ENCODE peak calls at places on chromosomes 13 and 19, in seven cellular contexts. One of them, this sample, is unnamed.

GRCh38 chr13:97549201-97549600 is 115.2 kb downstream of the RAP2A start:
- DNase-seq in PC-9: no peak
- DNase-seq in pancreas: no peak
- DNase-seq in ascending aorta: no peak
- DNase-seq in cardiac muscle cell: no peak
- DNase-seq in H9: no peak
- DNase-seq in uterus: no peak
- DNase-seq in this sample: no peak

GRCh38 chr13:45718063-45718462 is 15.9 kb downstream of the CBY2 start:
- DNase-seq in ascending aorta: no peak
- DNase-seq in cardiac muscle cell: peak; percentile 40
- DNase-seq in PC-9: no peak
- DNase-seq in H9: peak; percentile 41
- DNase-seq in pancreas: no peak
- DNase-seq in uterus: no peak
- DNase-seq in this sample: no peak

GRCh38 chr13:37651891-37652290 is 53.3 kb upstream of the POSTN start:
- DNase-seq in ascending aorta: no peak
- DNase-seq in cardiac muscle cell: no peak
- DNase-seq in H9: no peak
- DNase-seq in pancreas: no peak
- DNase-seq in PC-9: no peak
- DNase-seq in uterus: no peak
- DNase-seq in this sample: no peak

GRCh38 chr13:20118268-20119140 is 42.3 kb downstream of the GJA3 start:
- DNase-seq in cardiac muscle cell: peak; percentile 68
- DNase-seq in pancreas: peak; percentile 69
- DNase-seq in ascending aorta: no peak
- DNase-seq in PC-9: peak; percentile 52
- DNase-seq in H9: peak; percentile 70
- DNase-seq in uterus: peak; percentile 48
- DNase-seq in this sample: no peak

GRCh38 chr19:7610491-7611240 is 15.0 kb downstream of the CAMSAP3 start:
- DNase-seq in pancreas: no peak
- DNase-seq in H9: no peak
- DNase-seq in cardiac muscle cell: no peak
- DNase-seq in ascending aorta: no peak
- DNase-seq in PC-9: no peak
- DNase-seq in uterus: no peak
- DNase-seq in this sample: no peak

GRCh38 chr19:4896372-4896771 is 6.3 kb downstream of the ARRDC5 start:
- DNase-seq in uterus: no peak
- DNase-seq in PC-9: peak; percentile 63
- DNase-seq in pancreas: no peak
- DNase-seq in H9: no peak
- DNase-seq in cardiac muscle cell: peak; percentile 51
- DNase-seq in ascending aorta: no peak
- DNase-seq in this sample: no peak

GRCh38 chr13:47426126-47426849 is 529.4 kb upstream of the HTR2A start:
- DNase-seq in H9: no peak
- DNase-seq in PC-9: no peak
- DNase-seq in cardiac muscle cell: peak; percentile 57
- DNase-seq in uterus: no peak
- DNase-seq in ascending aorta: no peak
- DNase-seq in pancreas: no peak
- DNase-seq in this sample: no peak

GRCh38 chr13:80040219-80040976 is 300.5 kb downstream of the SPRY2 start:
- DNase-seq in uterus: no peak
- DNase-seq in cardiac muscle cell: peak; percentile 91
- DNase-seq in ascending aorta: no peak
- DNase-seq in H9: no peak
- DNase-seq in PC-9: no peak
- DNase-seq in pancreas: no peak
- DNase-seq in this sample: no peak

GRCh38 chr19:58570770-58571574 is 2.2 kb downstream of the MZF1 start:
- DNase-seq in H9: no peak
- DNase-seq in PC-9: no peak
- DNase-seq in ascending aorta: no peak
- DNase-seq in pancreas: peak; percentile 13
- DNase-seq in cardiac muscle cell: no peak
- DNase-seq in uterus: peak; percentile 21
- DNase-seq in this sample: no peak

GRCh38 chr19:36113895-36114762 is 546 bp downstream of the POLR2I start:
- DNase-seq in uterus: no peak
- DNase-seq in pancreas: no peak
- DNase-seq in ascending aorta: no peak
- DNase-seq in cardiac muscle cell: peak; percentile 43
- DNase-seq in PC-9: peak; percentile 33
- DNase-seq in H9: peak; percentile 64
- DNase-seq in this sample: no peak

GRCh38 chr13:95970878-95971277 is 82.3 kb downstream of the UGGT2 start:
- DNase-seq in ascending aorta: no peak
- DNase-seq in PC-9: no peak
- DNase-seq in cardiac muscle cell: no peak
- DNase-seq in H9: no peak
- DNase-seq in pancreas: no peak
- DNase-seq in uterus: no peak
- DNase-seq in this sample: no peak

GRCh38 chr19:42512743-42513304 is 15.5 kb downstream of the CEACAM1 start:
- DNase-seq in uterus: no peak
- DNase-seq in ascending aorta: no peak
- DNase-seq in cardiac muscle cell: no peak
- DNase-seq in PC-9: no peak
- DNase-seq in H9: peak; percentile 43
- DNase-seq in pancreas: no peak
- DNase-seq in this sample: peak; percentile 51

DNA sequence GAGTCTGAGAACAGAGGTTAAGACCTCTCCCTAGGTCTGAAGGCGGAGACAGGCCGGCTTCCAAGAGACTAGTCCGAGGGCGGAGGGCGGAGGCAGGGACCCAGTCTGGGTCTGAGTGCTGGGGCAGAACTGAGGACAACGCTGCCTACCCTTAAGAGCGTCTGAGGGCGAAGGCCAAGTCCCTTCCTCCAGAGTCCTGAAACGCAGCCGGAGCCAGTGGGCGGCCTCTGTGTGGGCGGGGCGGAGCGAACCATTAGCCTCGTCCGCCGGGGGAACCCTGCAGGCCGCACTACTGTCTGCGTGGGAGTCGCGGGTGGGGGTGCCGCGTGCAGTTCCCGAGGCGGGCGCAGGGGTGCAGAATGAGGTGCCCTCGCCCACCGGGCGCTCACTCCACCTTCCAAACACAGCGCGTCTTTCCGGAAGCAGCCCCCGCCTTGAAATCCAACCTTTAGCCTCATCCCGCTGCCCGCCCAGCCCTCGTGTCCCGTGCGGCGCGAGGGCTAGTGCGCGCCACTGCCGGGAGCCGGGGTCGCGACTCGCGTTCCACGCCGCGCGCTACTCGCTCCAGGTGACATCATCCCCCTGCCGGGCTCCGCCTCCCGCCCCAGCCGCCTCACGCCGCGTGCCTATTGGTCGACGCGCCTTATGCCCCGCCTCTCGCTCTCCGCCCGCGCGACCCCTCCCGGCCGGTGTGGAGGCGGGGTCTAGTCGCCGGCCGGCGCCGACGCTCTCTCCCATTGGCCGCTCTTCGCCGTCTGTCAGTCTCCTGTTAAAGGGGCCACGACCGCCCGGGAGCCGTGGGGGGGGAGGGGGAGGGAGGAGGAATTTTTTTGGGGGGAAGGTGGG is at the start of gene C19orf73:
- DNase-seq in H9: peak; percentile 90
- DNase-seq in cardiac muscle cell: peak; percentile 97
- DNase-seq in pancreas: peak; percentile 96
- DNase-seq in ascending aorta: peak; percentile 81
- DNase-seq in uterus: peak; percentile 92
- DNase-seq in PC-9: peak; percentile 96
- DNase-seq in this sample: peak; percentile 99
- TF ChIP-seq CTCF in H9: no peak
- TF ChIP-seq CTCF in cardiac muscle cell: no peak
- TF ChIP-seq CTCF in pancreas: no peak
- TF ChIP-seq CTCF in ascending aorta: peak; percentile 11
- TF ChIP-seq CTCF in uterus: no peak
- TF ChIP-seq CTCF in PC-9: no peak
- TF ChIP-seq CTCF in this sample: peak; percentile 17

DNA sequence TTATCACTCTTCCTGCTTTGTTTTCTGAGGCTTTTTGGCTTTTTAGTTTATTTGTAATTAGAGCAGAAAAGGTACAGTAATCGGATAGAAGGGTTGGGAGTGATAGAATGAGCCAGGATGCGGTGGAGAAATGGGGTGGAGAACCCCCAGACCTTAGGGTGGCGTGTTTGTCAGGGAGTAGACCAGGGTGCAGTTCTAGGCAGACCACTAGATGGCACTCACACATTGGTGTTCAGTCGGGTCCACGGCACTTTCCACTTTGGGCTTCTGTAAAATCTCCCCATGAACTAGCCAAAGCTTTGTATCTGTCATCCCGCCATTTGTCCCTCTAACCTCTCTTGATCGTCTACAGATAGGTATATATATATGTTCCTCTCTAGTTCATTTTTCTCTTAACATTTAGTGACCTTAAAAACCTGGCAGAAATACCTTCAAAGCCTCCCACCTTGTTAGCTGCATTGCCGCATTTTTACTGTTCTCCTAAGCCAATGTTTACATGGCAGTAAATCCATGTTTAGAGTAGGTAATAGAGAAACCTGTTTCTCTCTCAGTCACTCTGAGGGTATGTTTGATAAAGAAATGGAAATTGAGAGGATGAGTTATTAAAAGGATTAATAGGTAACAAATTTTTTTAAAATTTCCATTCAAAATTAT is 154.9 kb downstream of the TM9SF2 start:
- DNase-seq in uterus: peak; percentile 82
- DNase-seq in pancreas: peak; percentile 51
- DNase-seq in H9: peak; percentile 85
- DNase-seq in PC-9: peak; percentile 60
- DNase-seq in cardiac muscle cell: peak; percentile 80
- DNase-seq in ascending aorta: no peak
- DNase-seq in this sample: peak; percentile 91
- TF ChIP-seq CTCF in uterus: peak; percentile 91
- TF ChIP-seq CTCF in pancreas: peak; percentile 89
- TF ChIP-seq CTCF in H9: peak; percentile 96
- TF ChIP-seq CTCF in PC-9: peak; percentile 96
- TF ChIP-seq CTCF in cardiac muscle cell: peak; percentile 92
- TF ChIP-seq CTCF in ascending aorta: peak; percentile 79
- TF ChIP-seq CTCF in this sample: peak; percentile 93

GRCh38 chr19:15463865-15464371 is 426 bp downstream of the RASAL3 start:
- DNase-seq in PC-9: no peak
- DNase-seq in ascending aorta: no peak
- DNase-seq in cardiac muscle cell: no peak
- DNase-seq in uterus: no peak
- DNase-seq in H9: peak; percentile 56
- DNase-seq in pancreas: no peak
- DNase-seq in this sample: no peak
- TF ChIP-seq CTCF in PC-9: no peak
- TF ChIP-seq CTCF in ascending aorta: no peak
- TF ChIP-seq CTCF in cardiac muscle cell: no peak
- TF ChIP-seq CTCF in uterus: no peak
- TF ChIP-seq CTCF in H9: no peak
- TF ChIP-seq CTCF in pancreas: no peak
- TF ChIP-seq CTCF in this sample: no peak

GRCh38 chr19:31173991-31174390 is 175.2 kb downstream of the TSHZ3 start:
- DNase-seq in pancreas: no peak
- DNase-seq in PC-9: no peak
- DNase-seq in cardiac muscle cell: no peak
- DNase-seq in ascending aorta: no peak
- DNase-seq in H9: peak; percentile 4
- DNase-seq in uterus: no peak
- DNase-seq in this sample: peak; percentile 64
- TF ChIP-seq CTCF in pancreas: no peak
- TF ChIP-seq CTCF in PC-9: no peak
- TF ChIP-seq CTCF in cardiac muscle cell: no peak
- TF ChIP-seq CTCF in ascending aorta: no peak
- TF ChIP-seq CTCF in H9: no peak
- TF ChIP-seq CTCF in uterus: no peak
- TF ChIP-seq CTCF in this sample: no peak

DNA sequence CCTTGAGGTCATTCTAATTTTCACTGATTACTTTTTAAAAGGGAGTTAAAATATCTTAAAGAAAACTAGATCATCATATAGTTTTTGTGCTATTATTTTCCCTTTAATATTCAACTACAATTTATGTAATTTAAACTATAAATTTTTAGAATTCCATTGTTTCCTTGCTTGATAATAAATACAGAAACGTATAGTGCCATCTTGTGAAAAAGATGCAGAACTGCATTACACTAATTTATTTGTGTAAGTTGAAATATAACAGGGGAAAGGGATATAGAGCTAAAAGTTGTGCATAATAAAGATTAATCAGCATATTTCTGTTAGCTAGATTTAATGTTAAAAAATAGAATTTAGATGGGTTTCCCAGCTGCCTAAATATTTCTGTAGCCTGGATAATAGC is 61.5 kb upstream of the TDRD3 start:
- DNase-seq in pancreas: no peak
- DNase-seq in uterus: no peak
- DNase-seq in PC-9: no peak
- DNase-seq in ascending aorta: no peak
- DNase-seq in H9: no peak
- DNase-seq in cardiac muscle cell: peak; percentile 27
- DNase-seq in this sample: no peak
- TF ChIP-seq CTCF in pancreas: peak; percentile 33
- TF ChIP-seq CTCF in uterus: peak; percentile 36
- TF ChIP-seq CTCF in PC-9: peak; percentile 85
- TF ChIP-seq CTCF in ascending aorta: peak; percentile 7
- TF ChIP-seq CTCF in H9: peak; percentile 77
- TF ChIP-seq CTCF in cardiac muscle cell: peak; percentile 58
- TF ChIP-seq CTCF in this sample: peak; percentile 69

DNA sequence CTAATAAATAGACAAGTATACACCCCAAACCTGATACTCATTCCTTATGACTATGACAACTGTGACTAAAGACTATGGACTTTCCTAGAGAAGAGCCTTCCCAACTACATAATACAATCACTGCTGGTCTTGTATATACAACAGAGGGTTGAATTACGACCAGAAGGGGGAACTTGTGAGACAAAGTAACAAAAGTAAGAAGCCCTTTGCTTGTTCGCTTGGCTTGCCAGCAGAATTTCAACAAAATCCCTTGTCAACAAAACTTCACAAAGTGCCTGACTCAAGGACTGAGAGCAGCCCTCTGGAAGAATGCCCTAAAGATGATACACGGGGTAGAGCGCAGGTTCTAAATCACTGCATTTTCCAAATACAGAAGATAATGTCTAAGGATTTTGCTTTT is 99.4 kb downstream of the WASF3 start:
- DNase-seq in cardiac muscle cell: peak; percentile 50
- DNase-seq in ascending aorta: no peak
- DNase-seq in uterus: no peak
- DNase-seq in PC-9: no peak
- DNase-seq in H9: no peak
- DNase-seq in pancreas: no peak
- DNase-seq in this sample: no peak
- TF ChIP-seq CTCF in cardiac muscle cell: peak; percentile 36
- TF ChIP-seq CTCF in ascending aorta: no peak
- TF ChIP-seq CTCF in uterus: no peak
- TF ChIP-seq CTCF in PC-9: no peak
- TF ChIP-seq CTCF in H9: peak; percentile 57
- TF ChIP-seq CTCF in pancreas: no peak
- TF ChIP-seq CTCF in this sample: peak; percentile 26

GRCh38 chr13:90420683-90421082 is 926.8 kb upstream of the MIR17HG start:
- DNase-seq in PC-9: no peak
- DNase-seq in H9: no peak
- DNase-seq in pancreas: no peak
- DNase-seq in ascending aorta: no peak
- DNase-seq in uterus: no peak
- DNase-seq in cardiac muscle cell: no peak
- DNase-seq in this sample: no peak
- TF ChIP-seq CTCF in PC-9: peak; percentile 27
- TF ChIP-seq CTCF in H9: peak; percentile 49
- TF ChIP-seq CTCF in pancreas: no peak
- TF ChIP-seq CTCF in ascending aorta: no peak
- TF ChIP-seq CTCF in uterus: no peak
- TF ChIP-seq CTCF in cardiac muscle cell: peak; percentile 9
- TF ChIP-seq CTCF in this sample: no peak

This sample was measured in osteocyte.